ENCODE peak calls at places on chromosomes 4 and X, in five cellular contexts. J is aorta; H is adipocyte; L is CD4-positive, alpha-beta memory T cell; Y is heart left ventricle. C is an unnamed sample.
A peak's percentile ranks its signal among the peaks of the same experiment; 100 is the strongest.

GRCh38 chr4:84501721-84502267 is 2.7 kb upstream of the NKX6-1 start:
- DNase-seq in J (no peak), H (no peak), L (no peak), Y (no peak), C (no peak)

GRCh38 chr4:151459380-151459779 is 50.4 kb downstream of the FHIP1A start:
- DNase-seq in J (no peak), H (no peak), L (no peak), Y (no peak), C (no peak)

GRCh38 chr4:55008166-55009056 is 117.0 kb downstream of the KDR start:
- DNase-seq in J (no peak), H (no peak), L (no peak), Y (no peak), C (peak; percentile 23)

GRCh38 chrX:100830547-100830946 is 10.4 kb downstream of the CSTF2 start:
- DNase-seq in J (no peak), H (no peak), L (peak; percentile 5), Y (no peak), C (no peak)

GRCh38 chr4:183738081-183738673 is 79.1 kb downstream of the TRAPPC11 start:
- DNase-seq in J (no peak), H (no peak), L (no peak), Y (no peak), C (no peak)

GRCh38 chrX:17590892-17591740 is 146.2 kb upstream of the SCML1 start:
- DNase-seq in J (peak; percentile 67), H (peak; percentile 87), L (no peak), Y (peak; percentile 52), C (peak; percentile 73)

GRCh38 chr4:182555997-182556418 is 312.8 kb downstream of the TENM3 start:
- DNase-seq in J (no peak), H (peak; percentile 94), L (no peak), Y (no peak), C (no peak)

GRCh38 chr4:93394488-93395185 is 433.9 kb upstream of the ATOH1 start:
- DNase-seq in J (no peak), H (peak; percentile 68), L (no peak), Y (no peak), C (no peak)

GRCh38 chr4:147582386-147583077 is 34.7 kb upstream of the TMEM184C start:
- DNase-seq in J (no peak), H (no peak), L (no peak), Y (no peak), C (no peak)

GRCh38 chrX:119093991-119094741 is 21.4 kb downstream of the CT47C1 start:
- DNase-seq in J (no peak), H (peak; percentile 0), L (no peak), Y (no peak), C (no peak)

GRCh38 chrX:128862557-128862956 is 660.7 kb downstream of the SMARCA1 start:
- DNase-seq in J (no peak), H (no peak), L (no peak), Y (no peak), C (no peak)

GRCh38 chr4:47915378-47915777 is 995 bp upstream of the NFXL1 start:
- DNase-seq in J (no peak), H (no peak), L (no peak), Y (no peak), C (no peak)

GRCh38 chr4:186688150-186688943 is 35.3 kb downstream of the FAT1 start:
- DNase-seq in J (no peak), H (no peak), L (no peak), Y (no peak), C (no peak)

GRCh38 chr4:186689476-186689875 is 34.2 kb downstream of the FAT1 start:
- DNase-seq in J (no peak), H (no peak), L (no peak), Y (no peak), C (no peak)

GRCh38 chr4:186693159-186693815 is 30.4 kb downstream of the FAT1 start:
- DNase-seq in J (peak; percentile 89), H (peak; percentile 83), L (no peak), Y (peak; percentile 85), C (peak; percentile 33)

GRCh38 chr4:186693894-186694293 is 29.8 kb downstream of the FAT1 start:
- DNase-seq in J (no peak), H (no peak), L (no peak), Y (no peak), C (no peak)

DNA sequence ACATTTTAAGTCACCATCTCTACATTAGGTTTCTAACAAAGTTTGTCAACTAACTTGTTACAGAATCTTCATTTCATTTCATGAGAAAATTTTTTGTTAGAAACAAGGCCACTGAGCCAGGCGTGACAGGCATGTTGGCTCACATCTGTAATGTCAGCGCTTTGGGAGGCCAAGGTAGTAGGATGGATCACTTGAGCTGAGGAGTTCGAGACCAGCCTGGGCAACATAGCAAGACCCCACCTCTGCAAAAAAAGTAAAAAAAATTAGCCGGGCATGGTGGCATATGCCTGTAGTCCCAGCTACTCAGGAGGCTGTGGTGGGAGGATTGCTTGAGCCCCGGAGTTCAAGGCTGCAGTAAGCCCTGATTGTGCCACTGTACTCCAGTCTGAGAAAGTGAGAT is 32.3 kb downstream of the FAT1 start:
- DNase-seq in J (no peak), H (no peak), L (no peak), Y (no peak), C (no peak)
- H3K4me1 ChIP-seq in J (peaks cover 3% of the 10 kb centered on the region), H (peaks cover 38% of the 10 kb centered on the region), L (no peaks in the 10 kb centered on the region), Y (peaks cover 16% of the 10 kb centered on the region), C (peaks cover 3% of the 10 kb centered on the region)

DNA sequence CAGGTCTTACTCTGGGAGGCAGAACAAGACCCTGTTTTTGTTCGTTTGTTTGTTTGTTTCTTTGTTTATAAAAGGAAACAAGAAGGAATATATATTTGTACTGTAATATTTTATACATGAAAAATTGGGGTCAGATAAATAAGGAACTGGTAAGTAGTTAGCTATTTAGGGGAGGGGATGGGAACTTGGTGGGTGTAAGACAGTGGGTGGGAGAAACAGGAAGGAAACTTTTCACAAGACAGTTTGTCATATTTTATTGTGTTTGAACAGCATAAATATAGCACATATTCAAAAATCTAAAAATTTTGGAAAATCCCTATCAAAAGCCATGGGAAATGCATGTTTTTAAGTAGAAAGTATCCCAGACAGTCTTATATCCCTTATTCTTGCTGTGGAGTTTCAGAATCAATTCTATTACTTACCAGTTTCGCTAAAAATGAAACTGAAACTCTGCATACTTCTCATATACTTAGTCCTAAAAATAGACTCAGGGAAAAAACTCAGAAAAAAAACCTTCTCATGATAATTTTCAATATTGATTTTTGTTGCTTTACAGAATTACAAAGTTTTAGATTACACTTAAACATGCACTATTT is 22.3 kb upstream of the RASGEF1B start:
- DNase-seq in J (no peak), H (peak; percentile 41), L (no peak), Y (no peak), C (no peak)
- H3K4me1 ChIP-seq in J (no peaks in the 10 kb centered on the region), H (peaks cover 5% of the 10 kb centered on the region), L (peaks cover 41% of the 10 kb centered on the region), Y (peaks cover 55% of the 10 kb centered on the region), C (no peaks in the 10 kb centered on the region)

GRCh38 chrX:25049347-25049746 is 33.6 kb upstream of the ARX start:
- DNase-seq in J (no peak), H (no peak), L (peak; percentile 21), Y (no peak), C (no peak)
- H3K4me1 ChIP-seq in J (no peaks in the 10 kb centered on the region), H (no peaks in the 10 kb centered on the region), L (peaks cover 12% of the 10 kb centered on the region), Y (no peaks in the 10 kb centered on the region), C (no peaks in the 10 kb centered on the region)

DNA sequence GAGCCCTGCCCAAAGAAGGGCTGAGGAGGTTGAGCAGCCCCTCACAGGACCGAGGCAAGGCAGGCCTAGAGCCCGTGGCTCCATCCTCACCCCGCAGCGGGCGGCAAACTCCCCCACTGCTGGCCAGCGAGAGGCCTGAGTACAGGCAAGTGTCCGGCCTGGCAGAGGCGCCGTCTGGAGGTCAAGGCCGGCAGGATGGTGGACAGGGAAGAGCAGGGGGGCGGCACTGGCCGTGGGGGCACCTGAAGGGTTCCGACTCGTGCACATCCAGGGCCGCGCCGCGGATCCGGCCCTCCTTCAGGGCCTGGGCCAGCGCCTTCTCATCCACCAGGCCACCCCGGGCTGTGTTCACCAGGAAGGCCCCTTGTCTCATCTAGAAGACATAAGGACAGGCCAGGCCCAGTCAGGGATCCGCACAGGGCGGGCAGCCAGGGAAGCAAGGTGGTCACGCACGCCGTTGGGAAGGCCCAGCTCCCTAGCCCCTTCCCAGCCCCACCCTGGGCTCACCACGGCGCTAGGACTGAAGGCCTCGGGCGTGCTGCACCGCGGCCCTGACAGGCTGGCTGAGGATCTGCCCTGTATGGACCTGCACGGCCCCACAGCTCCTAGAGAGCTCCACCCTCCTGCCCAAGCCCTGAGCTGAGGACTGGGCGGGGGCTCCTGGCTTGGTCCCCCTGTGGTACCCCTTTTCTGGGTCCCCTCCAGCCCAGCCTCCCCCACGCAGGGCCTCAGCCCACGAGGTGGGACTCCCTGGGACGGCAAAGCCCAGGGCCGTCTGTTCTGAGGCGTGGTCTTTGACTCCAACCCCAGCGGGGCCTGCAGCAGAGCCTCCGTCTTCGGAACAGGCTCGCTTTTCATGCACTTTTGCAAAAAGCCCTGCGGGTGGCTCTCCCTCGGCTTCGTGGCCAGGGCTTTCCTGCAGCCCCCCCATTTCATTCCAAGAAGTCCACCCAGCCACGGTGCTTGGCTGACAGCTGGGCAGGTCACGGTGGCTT is 34.5 kb downstream of the CTBP1 start:
- DNase-seq in J (no peak), H (no peak), L (no peak), Y (no peak), C (no peak)
- H3K4me1 ChIP-seq in J (no peaks in the 10 kb centered on the region), H (peaks cover 36% of the 10 kb centered on the region), L (peaks cover 34% of the 10 kb centered on the region), Y (peaks cover 57% of the 10 kb centered on the region), C (peaks cover 26% of the 10 kb centered on the region)

GRCh38 chr4:41203169-41203568 is 11.2 kb downstream of the APBB2 start:
- DNase-seq in J (no peak), H (peak; percentile 46), L (no peak), Y (no peak), C (no peak)

GRCh38 chr4:41204400-41204978 is 9.9 kb downstream of the APBB2 start:
- DNase-seq in J (no peak), H (peak; percentile 59), L (no peak), Y (peak; percentile 47), C (peak; percentile 44)

GRCh38 chr4:41203841-41204240 is 10.5 kb downstream of the APBB2 start:
- DNase-seq in J (no peak), H (no peak), L (no peak), Y (no peak), C (no peak)

GRCh38 chr4:41205854-41206460 is 8.4 kb downstream of the APBB2 start:
- DNase-seq in J (no peak), H (no peak), L (no peak), Y (no peak), C (no peak)

DNA sequence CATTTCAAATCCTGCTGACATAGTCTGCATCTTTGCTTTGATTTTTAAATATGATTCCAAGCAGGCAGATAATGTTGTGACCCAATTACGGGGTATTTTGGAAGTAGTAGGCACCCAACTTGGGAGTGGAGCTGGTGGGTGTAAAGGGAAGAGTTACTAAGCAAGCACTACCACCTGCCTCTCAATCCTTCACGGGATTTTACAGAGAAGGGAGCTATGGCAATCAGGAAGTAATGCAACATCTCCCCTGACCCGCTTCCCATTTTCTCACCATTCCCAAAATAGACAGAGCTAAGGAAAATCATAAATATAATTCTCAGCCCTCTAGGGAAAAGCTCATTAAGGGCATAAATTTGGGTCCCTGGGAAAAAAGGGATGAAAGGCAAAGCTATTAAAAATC is 9.2 kb downstream of the APBB2 start:
- DNase-seq in J (no peak), H (no peak), L (no peak), Y (no peak), C (no peak)
- H3K4me1 ChIP-seq in J (peaks cover 19% of the 10 kb centered on the region), H (peaks cover 77% of the 10 kb centered on the region), L (no peaks in the 10 kb centered on the region), Y (peaks cover 73% of the 10 kb centered on the region), C (peaks cover 22% of the 10 kb centered on the region)

GRCh38 chr4:139455187-139455586 is 1.3 kb downstream of the RAB33B start:
- DNase-seq in J (no peak), H (peak; percentile 7), L (no peak), Y (no peak), C (no peak)
- H3K4me1 ChIP-seq in J (no peaks in the 10 kb centered on the region), H (peaks cover 55% of the 10 kb centered on the region), L (peaks cover 66% of the 10 kb centered on the region), Y (peaks cover 54% of the 10 kb centered on the region), C (peaks cover 7% of the 10 kb centered on the region)